ENCODE peak calls at places on chromosomes 1 and 21, in ten cellular contexts. One of them, this sample, is unnamed.

GRCh38 chr21:36474591-36474990 is 5.3 kb downstream of the CLDN14 start:
- DNase-seq in naive thymus-derived CD8-positive, alpha-beta T cell: no peak
- DNase-seq in stimulated activated CD8-positive, alpha-beta memory T cell treated with anti-CD3 and anti-CD28 coated beads, Interleukin-7, amount 100 ng/mL, for 4 hours: no peak
- DNase-seq in osteoblast: no peak
- DNase-seq in cardiac muscle cell: no peak
- DNase-seq in stimulated activated CD4-positive, alpha-beta T cell treated with anti-CD3 and anti-CD28 coated beads, Interleukin-12 subunit alpha, Interleukin-12 subunit beta, amount 100 ng/mL, for 48 hours: no peak
- DNase-seq in AG04449: no peak
- DNase-seq in NT2/D1: no peak
- DNase-seq in GM04504: no peak
- DNase-seq in cardiac fibroblast: no peak
- DNase-seq in this sample: no peak

GRCh38 chr1:29849038-29849750 is 612.9 kb downstream of the PTPRU start:
- DNase-seq in NT2/D1: peak
- DNase-seq in AG04449: no peak
- DNase-seq in stimulated activated CD4-positive, alpha-beta T cell treated with anti-CD3 and anti-CD28 coated beads, Interleukin-12 subunit alpha, Interleukin-12 subunit beta, amount 100 ng/mL, for 48 hours: peak
- DNase-seq in naive thymus-derived CD8-positive, alpha-beta T cell: peak
- DNase-seq in cardiac fibroblast: peak
- DNase-seq in cardiac muscle cell: peak
- DNase-seq in GM04504: peak
- DNase-seq in osteoblast: no peak
- DNase-seq in stimulated activated CD8-positive, alpha-beta memory T cell treated with anti-CD3 and anti-CD28 coated beads, Interleukin-7, amount 100 ng/mL, for 4 hours: peak
- DNase-seq in this sample: peak

GRCh38 chr1:151723726-151724370 is 2.5 kb downstream of the RIIAD1 start:
- DNase-seq in GM04504: no peak
- DNase-seq in AG04449: no peak
- DNase-seq in naive thymus-derived CD8-positive, alpha-beta T cell: no peak
- DNase-seq in osteoblast: no peak
- DNase-seq in stimulated activated CD8-positive, alpha-beta memory T cell treated with anti-CD3 and anti-CD28 coated beads, Interleukin-7, amount 100 ng/mL, for 4 hours: no peak
- DNase-seq in NT2/D1: peak
- DNase-seq in cardiac muscle cell: no peak
- DNase-seq in cardiac fibroblast: no peak
- DNase-seq in stimulated activated CD4-positive, alpha-beta T cell treated with anti-CD3 and anti-CD28 coated beads, Interleukin-12 subunit alpha, Interleukin-12 subunit beta, amount 100 ng/mL, for 48 hours: no peak
- DNase-seq in this sample: no peak

GRCh38 chr1:186188004-186188539 is 187.0 kb downstream of the TPR start:
- DNase-seq in osteoblast: peak
- DNase-seq in AG04449: no peak
- DNase-seq in cardiac fibroblast: peak
- DNase-seq in stimulated activated CD8-positive, alpha-beta memory T cell treated with anti-CD3 and anti-CD28 coated beads, Interleukin-7, amount 100 ng/mL, for 4 hours: no peak
- DNase-seq in cardiac muscle cell: peak
- DNase-seq in NT2/D1: no peak
- DNase-seq in stimulated activated CD4-positive, alpha-beta T cell treated with anti-CD3 and anti-CD28 coated beads, Interleukin-12 subunit alpha, Interleukin-12 subunit beta, amount 100 ng/mL, for 48 hours: no peak
- DNase-seq in GM04504: peak
- DNase-seq in naive thymus-derived CD8-positive, alpha-beta T cell: no peak
- DNase-seq in this sample: no peak

GRCh38 chr1:227131193-227131592 is 187.1 kb downstream of the CDC42BPA start:
- DNase-seq in naive thymus-derived CD8-positive, alpha-beta T cell: no peak
- DNase-seq in AG04449: no peak
- DNase-seq in stimulated activated CD4-positive, alpha-beta T cell treated with anti-CD3 and anti-CD28 coated beads, Interleukin-12 subunit alpha, Interleukin-12 subunit beta, amount 100 ng/mL, for 48 hours: no peak
- DNase-seq in GM04504: peak
- DNase-seq in cardiac muscle cell: peak
- DNase-seq in stimulated activated CD8-positive, alpha-beta memory T cell treated with anti-CD3 and anti-CD28 coated beads, Interleukin-7, amount 100 ng/mL, for 4 hours: no peak
- DNase-seq in cardiac fibroblast: peak
- DNase-seq in NT2/D1: no peak
- DNase-seq in osteoblast: peak
- DNase-seq in this sample: no peak

GRCh38 chr1:235910357-235911299 is 43.9 kb upstream of the LYST start:
- DNase-seq in GM04504: peak
- DNase-seq in AG04449: peak
- DNase-seq in stimulated activated CD8-positive, alpha-beta memory T cell treated with anti-CD3 and anti-CD28 coated beads, Interleukin-7, amount 100 ng/mL, for 4 hours: no peak
- DNase-seq in osteoblast: peak
- DNase-seq in naive thymus-derived CD8-positive, alpha-beta T cell: no peak
- DNase-seq in NT2/D1: peak
- DNase-seq in stimulated activated CD4-positive, alpha-beta T cell treated with anti-CD3 and anti-CD28 coated beads, Interleukin-12 subunit alpha, Interleukin-12 subunit beta, amount 100 ng/mL, for 48 hours: peak
- DNase-seq in cardiac fibroblast: peak
- DNase-seq in cardiac muscle cell: peak
- DNase-seq in this sample: peak

GRCh38 chr1:10210841-10211804 is 753 bp downstream of the KIF1B start:
- DNase-seq in stimulated activated CD4-positive, alpha-beta T cell treated with anti-CD3 and anti-CD28 coated beads, Interleukin-12 subunit alpha, Interleukin-12 subunit beta, amount 100 ng/mL, for 48 hours: no peak
- DNase-seq in cardiac fibroblast: peak
- DNase-seq in stimulated activated CD8-positive, alpha-beta memory T cell treated with anti-CD3 and anti-CD28 coated beads, Interleukin-7, amount 100 ng/mL, for 4 hours: no peak
- DNase-seq in naive thymus-derived CD8-positive, alpha-beta T cell: peak
- DNase-seq in AG04449: peak
- DNase-seq in NT2/D1: no peak
- DNase-seq in osteoblast: peak
- DNase-seq in GM04504: peak
- DNase-seq in cardiac muscle cell: peak
- DNase-seq in this sample: peak

GRCh38 chr21:46189213-46189958 is 5.1 kb upstream of the SPATC1L start:
- DNase-seq in GM04504: peak
- DNase-seq in naive thymus-derived CD8-positive, alpha-beta T cell: no peak
- DNase-seq in stimulated activated CD4-positive, alpha-beta T cell treated with anti-CD3 and anti-CD28 coated beads, Interleukin-12 subunit alpha, Interleukin-12 subunit beta, amount 100 ng/mL, for 48 hours: no peak
- DNase-seq in AG04449: no peak
- DNase-seq in osteoblast: peak
- DNase-seq in NT2/D1: no peak
- DNase-seq in cardiac fibroblast: peak
- DNase-seq in cardiac muscle cell: peak
- DNase-seq in stimulated activated CD8-positive, alpha-beta memory T cell treated with anti-CD3 and anti-CD28 coated beads, Interleukin-7, amount 100 ng/mL, for 4 hours: no peak
- DNase-seq in this sample: no peak

GRCh38 chr1:8986814-8987190 is 39.4 kb downstream of the SLC2A7 start:
- DNase-seq in NT2/D1: no peak
- DNase-seq in AG04449: no peak
- DNase-seq in stimulated activated CD4-positive, alpha-beta T cell treated with anti-CD3 and anti-CD28 coated beads, Interleukin-12 subunit alpha, Interleukin-12 subunit beta, amount 100 ng/mL, for 48 hours: no peak
- DNase-seq in osteoblast: no peak
- DNase-seq in GM04504: no peak
- DNase-seq in cardiac muscle cell: no peak
- DNase-seq in cardiac fibroblast: no peak
- DNase-seq in stimulated activated CD8-positive, alpha-beta memory T cell treated with anti-CD3 and anti-CD28 coated beads, Interleukin-7, amount 100 ng/mL, for 4 hours: no peak
- DNase-seq in naive thymus-derived CD8-positive, alpha-beta T cell: peak
- DNase-seq in this sample: no peak

GRCh38 chr1:243507001-243507671 is 251.3 kb downstream of the SDCCAG8 start:
- DNase-seq in stimulated activated CD8-positive, alpha-beta memory T cell treated with anti-CD3 and anti-CD28 coated beads, Interleukin-7, amount 100 ng/mL, for 4 hours: no peak
- DNase-seq in cardiac muscle cell: no peak
- DNase-seq in osteoblast: no peak
- DNase-seq in AG04449: no peak
- DNase-seq in naive thymus-derived CD8-positive, alpha-beta T cell: no peak
- DNase-seq in NT2/D1: no peak
- DNase-seq in cardiac fibroblast: no peak
- DNase-seq in stimulated activated CD4-positive, alpha-beta T cell treated with anti-CD3 and anti-CD28 coated beads, Interleukin-12 subunit alpha, Interleukin-12 subunit beta, amount 100 ng/mL, for 48 hours: no peak
- DNase-seq in GM04504: no peak
- DNase-seq in this sample: no peak

GRCh38 chr1:156804572-156805243 is 11.9 kb downstream of the SH2D2A start:
- DNase-seq in stimulated activated CD8-positive, alpha-beta memory T cell treated with anti-CD3 and anti-CD28 coated beads, Interleukin-7, amount 100 ng/mL, for 4 hours: no peak
- DNase-seq in AG04449: no peak
- DNase-seq in cardiac muscle cell: peak
- DNase-seq in NT2/D1: no peak
- DNase-seq in naive thymus-derived CD8-positive, alpha-beta T cell: no peak
- DNase-seq in GM04504: no peak
- DNase-seq in stimulated activated CD4-positive, alpha-beta T cell treated with anti-CD3 and anti-CD28 coated beads, Interleukin-12 subunit alpha, Interleukin-12 subunit beta, amount 100 ng/mL, for 48 hours: no peak
- DNase-seq in osteoblast: peak
- DNase-seq in cardiac fibroblast: no peak
- DNase-seq in this sample: peak

GRCh38 chr21:33360871-33361602 is 36.3 kb downstream of the IFNAR1 start:
- DNase-seq in stimulated activated CD4-positive, alpha-beta T cell treated with anti-CD3 and anti-CD28 coated beads, Interleukin-12 subunit alpha, Interleukin-12 subunit beta, amount 100 ng/mL, for 48 hours: peak
- DNase-seq in cardiac fibroblast: peak
- DNase-seq in naive thymus-derived CD8-positive, alpha-beta T cell: peak
- DNase-seq in cardiac muscle cell: peak
- DNase-seq in osteoblast: peak
- DNase-seq in NT2/D1: peak
- DNase-seq in GM04504: peak
- DNase-seq in AG04449: peak
- DNase-seq in stimulated activated CD8-positive, alpha-beta memory T cell treated with anti-CD3 and anti-CD28 coated beads, Interleukin-7, amount 100 ng/mL, for 4 hours: peak
- DNase-seq in this sample: peak

GRCh38 chr21:17798796-17799195 is 20.4 kb downstream of the C21orf91 start:
- DNase-seq in stimulated activated CD4-positive, alpha-beta T cell treated with anti-CD3 and anti-CD28 coated beads, Interleukin-12 subunit alpha, Interleukin-12 subunit beta, amount 100 ng/mL, for 48 hours: no peak
- DNase-seq in GM04504: no peak
- DNase-seq in osteoblast: no peak
- DNase-seq in cardiac muscle cell: no peak
- DNase-seq in AG04449: no peak
- DNase-seq in naive thymus-derived CD8-positive, alpha-beta T cell: no peak
- DNase-seq in cardiac fibroblast: no peak
- DNase-seq in NT2/D1: no peak
- DNase-seq in stimulated activated CD8-positive, alpha-beta memory T cell treated with anti-CD3 and anti-CD28 coated beads, Interleukin-7, amount 100 ng/mL, for 4 hours: no peak
- DNase-seq in this sample: no peak

GRCh38 chr1:191943684-191944083 is 214.6 kb upstream of the RGS18 start:
- DNase-seq in naive thymus-derived CD8-positive, alpha-beta T cell: no peak
- DNase-seq in cardiac fibroblast: no peak
- DNase-seq in stimulated activated CD8-positive, alpha-beta memory T cell treated with anti-CD3 and anti-CD28 coated beads, Interleukin-7, amount 100 ng/mL, for 4 hours: no peak
- DNase-seq in stimulated activated CD4-positive, alpha-beta T cell treated with anti-CD3 and anti-CD28 coated beads, Interleukin-12 subunit alpha, Interleukin-12 subunit beta, amount 100 ng/mL, for 48 hours: no peak
- DNase-seq in GM04504: no peak
- DNase-seq in cardiac muscle cell: no peak
- DNase-seq in AG04449: no peak
- DNase-seq in NT2/D1: no peak
- DNase-seq in osteoblast: no peak
- DNase-seq in this sample: no peak

GRCh38 chr1:197268012-197268411 is at the start of gene CRB1:
- DNase-seq in cardiac muscle cell: peak
- DNase-seq in osteoblast: no peak
- DNase-seq in naive thymus-derived CD8-positive, alpha-beta T cell: no peak
- DNase-seq in cardiac fibroblast: peak
- DNase-seq in stimulated activated CD8-positive, alpha-beta memory T cell treated with anti-CD3 and anti-CD28 coated beads, Interleukin-7, amount 100 ng/mL, for 4 hours: no peak
- DNase-seq in NT2/D1: no peak
- DNase-seq in stimulated activated CD4-positive, alpha-beta T cell treated with anti-CD3 and anti-CD28 coated beads, Interleukin-12 subunit alpha, Interleukin-12 subunit beta, amount 100 ng/mL, for 48 hours: no peak
- DNase-seq in AG04449: no peak
- DNase-seq in GM04504: no peak
- DNase-seq in this sample: peak

GRCh38 chr1:35151220-35151619 is 41.7 kb downstream of the SFPQ start:
- DNase-seq in stimulated activated CD4-positive, alpha-beta T cell treated with anti-CD3 and anti-CD28 coated beads, Interleukin-12 subunit alpha, Interleukin-12 subunit beta, amount 100 ng/mL, for 48 hours: no peak
- DNase-seq in osteoblast: no peak
- DNase-seq in cardiac muscle cell: no peak
- DNase-seq in GM04504: no peak
- DNase-seq in naive thymus-derived CD8-positive, alpha-beta T cell: no peak
- DNase-seq in cardiac fibroblast: no peak
- DNase-seq in AG04449: no peak
- DNase-seq in NT2/D1: no peak
- DNase-seq in stimulated activated CD8-positive, alpha-beta memory T cell treated with anti-CD3 and anti-CD28 coated beads, Interleukin-7, amount 100 ng/mL, for 4 hours: no peak
- DNase-seq in this sample: no peak

GRCh38 chr1:226222686-226223085 is 778 bp upstream of the MIXL1 start:
- DNase-seq in stimulated activated CD4-positive, alpha-beta T cell treated with anti-CD3 and anti-CD28 coated beads, Interleukin-12 subunit alpha, Interleukin-12 subunit beta, amount 100 ng/mL, for 48 hours: no peak
- DNase-seq in naive thymus-derived CD8-positive, alpha-beta T cell: no peak
- DNase-seq in NT2/D1: no peak
- DNase-seq in cardiac fibroblast: no peak
- DNase-seq in cardiac muscle cell: no peak
- DNase-seq in GM04504: no peak
- DNase-seq in osteoblast: no peak
- DNase-seq in stimulated activated CD8-positive, alpha-beta memory T cell treated with anti-CD3 and anti-CD28 coated beads, Interleukin-7, amount 100 ng/mL, for 4 hours: no peak
- DNase-seq in AG04449: no peak
- DNase-seq in this sample: no peak

GRCh38 chr1:152940614-152941013 is 6.4 kb upstream of the SPRR5 start:
- DNase-seq in stimulated activated CD4-positive, alpha-beta T cell treated with anti-CD3 and anti-CD28 coated beads, Interleukin-12 subunit alpha, Interleukin-12 subunit beta, amount 100 ng/mL, for 48 hours: no peak
- DNase-seq in naive thymus-derived CD8-positive, alpha-beta T cell: no peak
- DNase-seq in cardiac fibroblast: no peak
- DNase-seq in GM04504: no peak
- DNase-seq in stimulated activated CD8-positive, alpha-beta memory T cell treated with anti-CD3 and anti-CD28 coated beads, Interleukin-7, amount 100 ng/mL, for 4 hours: no peak
- DNase-seq in cardiac muscle cell: no peak
- DNase-seq in AG04449: no peak
- DNase-seq in NT2/D1: no peak
- DNase-seq in osteoblast: no peak
- DNase-seq in this sample: no peak

GRCh38 chr1:181141431-181141910 is 53.0 kb downstream of the IER5 start:
- DNase-seq in NT2/D1: no peak
- DNase-seq in cardiac muscle cell: peak
- DNase-seq in GM04504: no peak
- DNase-seq in naive thymus-derived CD8-positive, alpha-beta T cell: no peak
- DNase-seq in stimulated activated CD4-positive, alpha-beta T cell treated with anti-CD3 and anti-CD28 coated beads, Interleukin-12 subunit alpha, Interleukin-12 subunit beta, amount 100 ng/mL, for 48 hours: peak
- DNase-seq in osteoblast: peak
- DNase-seq in cardiac fibroblast: peak
- DNase-seq in AG04449: peak
- DNase-seq in stimulated activated CD8-positive, alpha-beta memory T cell treated with anti-CD3 and anti-CD28 coated beads, Interleukin-7, amount 100 ng/mL, for 4 hours: peak
- DNase-seq in this sample: no peak

GRCh38 chr1:202172015-202172355 is 11.6 kb upstream of the PTPN7 start:
- DNase-seq in cardiac fibroblast: no peak
- DNase-seq in stimulated activated CD4-positive, alpha-beta T cell treated with anti-CD3 and anti-CD28 coated beads, Interleukin-12 subunit alpha, Interleukin-12 subunit beta, amount 100 ng/mL, for 48 hours: no peak
- DNase-seq in cardiac muscle cell: no peak
- DNase-seq in AG04449: no peak
- DNase-seq in naive thymus-derived CD8-positive, alpha-beta T cell: no peak
- DNase-seq in NT2/D1: no peak
- DNase-seq in osteoblast: no peak
- DNase-seq in GM04504: no peak
- DNase-seq in stimulated activated CD8-positive, alpha-beta memory T cell treated with anti-CD3 and anti-CD28 coated beads, Interleukin-7, amount 100 ng/mL, for 4 hours: no peak
- DNase-seq in this sample: no peak

GRCh38 chr1:229035054-229035747 is 235.7 kb upstream of the RAB4A start:
- DNase-seq in AG04449: no peak
- DNase-seq in NT2/D1: no peak
- DNase-seq in naive thymus-derived CD8-positive, alpha-beta T cell: no peak
- DNase-seq in GM04504: no peak
- DNase-seq in stimulated activated CD8-positive, alpha-beta memory T cell treated with anti-CD3 and anti-CD28 coated beads, Interleukin-7, amount 100 ng/mL, for 4 hours: no peak
- DNase-seq in cardiac fibroblast: no peak
- DNase-seq in cardiac muscle cell: no peak
- DNase-seq in osteoblast: no peak
- DNase-seq in stimulated activated CD4-positive, alpha-beta T cell treated with anti-CD3 and anti-CD28 coated beads, Interleukin-12 subunit alpha, Interleukin-12 subunit beta, amount 100 ng/mL, for 48 hours: no peak
- DNase-seq in this sample: no peak

GRCh38 chr1:13597166-13597565 is 13.5 kb downstream of the PDPN start:
- DNase-seq in AG04449: no peak
- DNase-seq in GM04504: no peak
- DNase-seq in osteoblast: peak
- DNase-seq in cardiac fibroblast: peak
- DNase-seq in cardiac muscle cell: no peak
- DNase-seq in naive thymus-derived CD8-positive, alpha-beta T cell: no peak
- DNase-seq in NT2/D1: no peak
- DNase-seq in stimulated activated CD8-positive, alpha-beta memory T cell treated with anti-CD3 and anti-CD28 coated beads, Interleukin-7, amount 100 ng/mL, for 4 hours: no peak
- DNase-seq in stimulated activated CD4-positive, alpha-beta T cell treated with anti-CD3 and anti-CD28 coated beads, Interleukin-12 subunit alpha, Interleukin-12 subunit beta, amount 100 ng/mL, for 48 hours: no peak
- DNase-seq in this sample: no peak

GRCh38 chr1:169890761-169891538 is 2.7 kb downstream of the SCYL3 start:
- DNase-seq in osteoblast: no peak
- DNase-seq in naive thymus-derived CD8-positive, alpha-beta T cell: peak
- DNase-seq in cardiac muscle cell: no peak
- DNase-seq in NT2/D1: no peak
- DNase-seq in GM04504: no peak
- DNase-seq in stimulated activated CD8-positive, alpha-beta memory T cell treated with anti-CD3 and anti-CD28 coated beads, Interleukin-7, amount 100 ng/mL, for 4 hours: peak
- DNase-seq in cardiac fibroblast: no peak
- DNase-seq in stimulated activated CD4-positive, alpha-beta T cell treated with anti-CD3 and anti-CD28 coated beads, Interleukin-12 subunit alpha, Interleukin-12 subunit beta, amount 100 ng/mL, for 48 hours: no peak
- DNase-seq in AG04449: no peak
- DNase-seq in this sample: no peak

GRCh38 chr1:66564250-66564649 is 30.3 kb downstream of the SGIP1 start:
- DNase-seq in NT2/D1: no peak
- DNase-seq in cardiac muscle cell: peak
- DNase-seq in AG04449: peak
- DNase-seq in stimulated activated CD4-positive, alpha-beta T cell treated with anti-CD3 and anti-CD28 coated beads, Interleukin-12 subunit alpha, Interleukin-12 subunit beta, amount 100 ng/mL, for 48 hours: no peak
- DNase-seq in stimulated activated CD8-positive, alpha-beta memory T cell treated with anti-CD3 and anti-CD28 coated beads, Interleukin-7, amount 100 ng/mL, for 4 hours: no peak
- DNase-seq in osteoblast: no peak
- DNase-seq in cardiac fibroblast: peak
- DNase-seq in naive thymus-derived CD8-positive, alpha-beta T cell: no peak
- DNase-seq in GM04504: peak
- DNase-seq in this sample: no peak

GRCh38 chr1:43639990-43640794 is 9.8 kb upstream of the KDM4A start:
- DNase-seq in GM04504: no peak
- DNase-seq in stimulated activated CD8-positive, alpha-beta memory T cell treated with anti-CD3 and anti-CD28 coated beads, Interleukin-7, amount 100 ng/mL, for 4 hours: no peak
- DNase-seq in cardiac fibroblast: no peak
- DNase-seq in osteoblast: no peak
- DNase-seq in AG04449: no peak
- DNase-seq in stimulated activated CD4-positive, alpha-beta T cell treated with anti-CD3 and anti-CD28 coated beads, Interleukin-12 subunit alpha, Interleukin-12 subunit beta, amount 100 ng/mL, for 48 hours: no peak
- DNase-seq in NT2/D1: no peak
- DNase-seq in cardiac muscle cell: no peak
- DNase-seq in naive thymus-derived CD8-positive, alpha-beta T cell: no peak
- DNase-seq in this sample: no peak

GRCh38 chr1:29282135-29282923 is 46.0 kb downstream of the PTPRU start:
- DNase-seq in stimulated activated CD8-positive, alpha-beta memory T cell treated with anti-CD3 and anti-CD28 coated beads, Interleukin-7, amount 100 ng/mL, for 4 hours: no peak
- DNase-seq in GM04504: no peak
- DNase-seq in osteoblast: peak
- DNase-seq in AG04449: no peak
- DNase-seq in cardiac fibroblast: no peak
- DNase-seq in cardiac muscle cell: no peak
- DNase-seq in NT2/D1: no peak
- DNase-seq in stimulated activated CD4-positive, alpha-beta T cell treated with anti-CD3 and anti-CD28 coated beads, Interleukin-12 subunit alpha, Interleukin-12 subunit beta, amount 100 ng/mL, for 48 hours: no peak
- DNase-seq in naive thymus-derived CD8-positive, alpha-beta T cell: no peak
- DNase-seq in this sample: no peak

GRCh38 chr1:117653732-117654484 is 48.1 kb downstream of the TENT5C start:
- DNase-seq in stimulated activated CD8-positive, alpha-beta memory T cell treated with anti-CD3 and anti-CD28 coated beads, Interleukin-7, amount 100 ng/mL, for 4 hours: peak
- DNase-seq in naive thymus-derived CD8-positive, alpha-beta T cell: no peak
- DNase-seq in cardiac muscle cell: no peak
- DNase-seq in AG04449: no peak
- DNase-seq in cardiac fibroblast: no peak
- DNase-seq in NT2/D1: no peak
- DNase-seq in GM04504: no peak
- DNase-seq in stimulated activated CD4-positive, alpha-beta T cell treated with anti-CD3 and anti-CD28 coated beads, Interleukin-12 subunit alpha, Interleukin-12 subunit beta, amount 100 ng/mL, for 48 hours: no peak
- DNase-seq in osteoblast: no peak
- DNase-seq in this sample: no peak

GRCh38 chr1:207805841-207806421 is 54.1 kb downstream of the CD46 start:
- DNase-seq in cardiac fibroblast: peak
- DNase-seq in GM04504: peak
- DNase-seq in AG04449: peak
- DNase-seq in stimulated activated CD8-positive, alpha-beta memory T cell treated with anti-CD3 and anti-CD28 coated beads, Interleukin-7, amount 100 ng/mL, for 4 hours: no peak
- DNase-seq in naive thymus-derived CD8-positive, alpha-beta T cell: no peak
- DNase-seq in cardiac muscle cell: peak
- DNase-seq in NT2/D1: no peak
- DNase-seq in stimulated activated CD4-positive, alpha-beta T cell treated with anti-CD3 and anti-CD28 coated beads, Interleukin-12 subunit alpha, Interleukin-12 subunit beta, amount 100 ng/mL, for 48 hours: no peak
- DNase-seq in osteoblast: peak
- DNase-seq in this sample: peak